ENCODE peak calls at places on chromosome 3, in four cellular contexts. Q is thyroid gland, R is fibroblast of lung, E is MM.1S. H is an unnamed sample.
A peak's percentile ranks its signal among the peaks of the same experiment; 100 is the strongest.

GRCh38 chr3:111668912-111669488 is 73.9 kb upstream of the ZBED2 start:
- DNase-seq in Q (no peak), R (peak; percentile 73), E (peak; percentile 58), H (no peak)

GRCh38 chr3:179713643-179714090 is 60.8 kb downstream of the USP13 start:
- DNase-seq in Q (no peak), R (peak; percentile 90), E (no peak), H (no peak)

GRCh38 chr3:152657002-152657400 is 177.9 kb upstream of the P2RY1 start:
- DNase-seq in Q (no peak), R (no peak), E (no peak), H (no peak)

GRCh38 chr3:123546133-123546755 is 38.6 kb downstream of the HACD2 start:
- DNase-seq in Q (no peak), R (peak; percentile 77), E (no peak), H (no peak)

GRCh38 chr3:16050641-16051467 is 123.6 kb upstream of the GALNT15 start:
- DNase-seq in Q (no peak), R (no peak), E (no peak), H (no peak)

GRCh38 chr3:37943126-37943525 is 47.5 kb upstream of the VILL start:
- DNase-seq in Q (no peak), R (no peak), E (no peak), H (no peak)

GRCh38 chr3:66414846-66415245 is 86.0 kb downstream of the LRIG1 start:
- DNase-seq in Q (no peak), R (no peak), E (no peak), H (no peak)

GRCh38 chr3:188220988-188221818 is 67.2 kb downstream of the LPP start:
- DNase-seq in Q (no peak), R (peak; percentile 62), E (no peak), H (peak; percentile 39)

GRCh38 chr3:171277456-171278406 is 182.5 kb downstream of the TNIK start:
- DNase-seq in Q (no peak), R (no peak), E (no peak), H (no peak)

GRCh38 chr3:141920701-141921100 is 44.3 kb downstream of the ATP1B3 start:
- DNase-seq in Q (no peak), R (no peak), E (no peak), H (no peak)

GRCh38 chr3:155462672-155463071 is 169.2 kb upstream of the STRIT1 start:
- DNase-seq in Q (no peak), R (no peak), E (no peak), H (no peak)

GRCh38 chr3:40780341-40780800 is 255.6 kb downstream of the ZNF621 start:
- DNase-seq in Q (peak; percentile 79), R (no peak), E (no peak), H (peak; percentile 16)

GRCh38 chr3:4720316-4721075 is 227.3 kb downstream of the ITPR1 start:
- DNase-seq in Q (peak; percentile 93), R (peak; percentile 94), E (no peak), H (no peak)

GRCh38 chr3:51398595-51399310 is 7.7 kb downstream of the RBM15B start:
- DNase-seq in Q (no peak), R (no peak), E (no peak), H (no peak)

GRCh38 chr3:51396401-51396800 is 5.3 kb downstream of the RBM15B start:
- DNase-seq in Q (no peak), R (no peak), E (no peak), H (no peak)

GRCh38 chr3:51395493-51396213 is 4.6 kb downstream of the RBM15B start:
- DNase-seq in Q (no peak), R (peak; percentile 16), E (no peak), H (no peak)

GRCh38 chr3:51400169-51400568 is 9.1 kb downstream of the RBM15B start:
- DNase-seq in Q (no peak), R (no peak), E (no peak), H (no peak)

GRCh38 chr3:51397389-51397788 is 6.3 kb downstream of the RBM15B start:
- DNase-seq in Q (no peak), R (no peak), E (no peak), H (no peak)
- H3K4me1 ChIP-seq in Q (peaks cover 3% of the 10 kb centered on the region), R (peaks cover 3% of the 10 kb centered on the region), E (peaks cover 3% of the 10 kb centered on the region), H (peaks cover 38% of the 10 kb centered on the region)

DNA sequence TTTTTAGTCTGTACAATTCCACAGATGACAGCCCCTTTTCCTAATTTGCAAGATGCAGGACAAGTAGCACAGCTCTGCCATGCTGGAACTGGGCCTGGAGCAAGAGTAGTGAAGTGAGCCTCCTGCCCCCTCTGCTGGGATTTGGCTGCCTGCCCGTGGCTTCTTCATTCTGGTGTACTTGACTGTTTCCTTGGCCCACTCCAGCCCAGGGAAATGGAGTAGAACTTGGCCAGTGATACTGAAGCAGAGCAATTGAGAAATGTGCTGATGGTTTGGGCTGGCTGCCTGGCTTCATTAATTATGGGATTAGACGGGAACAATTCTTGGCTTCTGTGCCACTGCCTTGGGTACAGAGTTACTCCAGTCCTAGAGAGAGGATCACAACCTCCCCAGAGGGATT is 2.8 kb downstream of the GPD1L start:
- DNase-seq in Q (peak; percentile 100), R (peak; percentile 82), E (no peak), H (peak; percentile 88)
- TF ChIP-seq CTCF in Q (no peak), R (no peak), E (no peak), H (no peak)

GRCh38 chr3:52696830-52697621 is 8.6 kb downstream of the GLT8D1 start:
- DNase-seq in Q (no peak), R (no peak), E (peak; percentile 41), H (no peak)

GRCh38 chr3:52693071-52693470 is 7.2 kb downstream of the GNL3 start:
- DNase-seq in Q (no peak), R (peak; percentile 57), E (no peak), H (no peak)

GRCh38 chr3:52697622-52697946 is 8.0 kb downstream of the GLT8D1 start:
- DNase-seq in Q (no peak), R (no peak), E (no peak), H (no peak)

GRCh38 chr3:52694528-52695189 is 8.8 kb downstream of the GNL3 start:
- DNase-seq in Q (no peak), R (no peak), E (no peak), H (no peak)

DNA sequence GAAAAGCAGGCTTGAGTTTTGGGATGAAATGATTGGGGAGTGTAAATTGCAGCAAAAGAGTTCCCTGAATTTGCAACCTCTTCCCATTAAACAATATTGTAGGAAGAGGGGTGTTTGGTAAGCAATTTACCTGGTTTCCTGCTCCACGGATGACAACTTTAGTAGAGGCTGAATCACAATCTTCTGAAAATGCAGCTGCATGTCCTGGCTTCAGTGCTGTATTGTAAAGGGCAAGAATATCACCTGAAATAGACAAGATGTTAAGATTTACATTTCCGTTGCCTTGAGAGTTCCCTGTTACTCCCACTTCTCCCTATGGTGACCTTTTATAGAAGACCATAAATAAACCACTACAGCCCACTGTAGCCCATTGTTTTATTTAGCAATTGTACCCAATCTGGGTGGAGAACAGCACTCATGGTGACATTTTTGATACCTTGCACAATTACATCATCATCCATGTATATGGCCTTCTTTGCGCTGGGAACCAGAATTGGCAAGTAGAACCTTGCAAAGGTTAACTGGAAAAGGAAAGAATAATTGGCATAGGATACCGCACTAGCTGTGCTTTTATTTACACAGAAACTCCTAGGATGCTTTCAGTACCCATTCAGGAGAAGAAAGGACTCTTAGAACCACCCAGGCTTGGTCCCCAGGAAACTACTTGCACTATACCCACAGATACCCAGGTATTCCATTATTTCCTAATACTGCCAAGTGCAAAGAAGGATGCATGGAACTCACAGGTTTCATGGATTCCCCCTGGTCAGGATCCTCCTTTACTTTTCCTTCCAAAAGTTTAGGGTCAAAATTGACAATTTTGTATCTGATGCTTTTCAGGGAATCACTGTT is 9.6 kb downstream of the GLT8D1 start:
- DNase-seq in Q (no peak), R (no peak), E (no peak), H (no peak)
- H3K4me1 ChIP-seq in Q (no peaks in the 10 kb centered on the region), R (no peaks in the 10 kb centered on the region), E (peaks cover 54% of the 10 kb centered on the region), H (no peaks in the 10 kb centered on the region)

GRCh38 chr3:153840487-153840886 is 280.7 kb upstream of the ARHGEF26 start:
- DNase-seq in Q (no peak), R (no peak), E (no peak), H (no peak)

GRCh38 chr3:153829596-153830170 is 291.5 kb upstream of the ARHGEF26 start:
- DNase-seq in Q (no peak), R (peak; percentile 32), E (no peak), H (no peak)

GRCh38 chr3:153830552-153830951 is 290.6 kb upstream of the ARHGEF26 start:
- DNase-seq in Q (no peak), R (no peak), E (no peak), H (no peak)

DNA sequence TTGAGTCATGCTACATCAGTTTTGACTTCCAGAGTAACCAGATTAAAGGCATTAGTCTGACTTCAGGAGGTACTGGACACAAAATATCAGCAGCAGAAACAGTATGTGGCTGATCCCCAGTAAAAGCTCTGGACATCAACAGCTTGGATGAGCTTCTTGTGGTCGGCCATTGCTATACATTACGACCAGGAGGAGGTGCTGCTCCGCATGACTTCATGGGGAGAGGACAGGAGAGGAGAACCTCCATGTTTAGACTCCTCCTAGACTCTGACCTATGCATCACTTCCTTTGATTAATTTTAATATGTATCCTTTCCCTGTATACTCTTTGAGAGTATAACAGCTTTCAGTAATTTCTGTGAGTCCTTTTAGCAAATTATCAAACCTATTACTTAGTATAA is 285.6 kb upstream of the ARHGEF26 start:
- DNase-seq in Q (no peak), R (no peak), E (no peak), H (no peak)
- TF ChIP-seq CTCF in Q (no peak), R (no peak), E (no peak), H (no peak)

GRCh38 chr3:149197669-149198068 is 24.0 kb downstream of the CP start:
- DNase-seq in Q (no peak), R (no peak), E (no peak), H (no peak)

GRCh38 chr3:149203758-149204157 is 17.9 kb downstream of the CP start:
- DNase-seq in Q (no peak), R (no peak), E (peak; percentile 30), H (no peak)

GRCh38 chr3:149198611-149199010 is 23.0 kb downstream of the CP start:
- DNase-seq in Q (no peak), R (peak; percentile 82), E (no peak), H (no peak)

GRCh38 chr3:149195221-149195620 is 26.4 kb downstream of the CP start:
- DNase-seq in Q (no peak), R (no peak), E (no peak), H (no peak)

DNA sequence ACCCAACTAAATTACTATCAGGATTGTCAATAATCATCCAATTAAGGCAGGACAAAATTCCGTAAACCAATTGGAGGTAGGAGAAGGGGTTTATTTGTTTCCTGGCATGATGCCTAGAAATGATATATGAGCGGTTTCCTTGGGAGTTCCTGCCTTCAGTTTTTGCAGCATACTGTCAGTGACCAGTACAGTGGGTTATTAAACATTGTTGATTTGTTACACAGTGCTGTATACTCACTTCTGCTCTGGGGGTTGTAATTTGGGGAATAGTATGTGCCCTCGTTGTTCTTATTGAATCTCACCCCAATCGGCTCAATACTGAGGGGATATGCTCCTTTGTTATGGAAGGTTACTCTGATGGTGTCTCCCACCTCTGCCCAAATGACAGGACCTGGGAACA is 22.2 kb downstream of the CP start:
- DNase-seq in Q (no peak), R (peak; percentile 61), E (no peak), H (no peak)
- H3K4me1 ChIP-seq in Q (no peaks in the 10 kb centered on the region), R (peaks cover 2% of the 10 kb centered on the region), E (peaks cover 12% of the 10 kb centered on the region), H (peaks cover 5% of the 10 kb centered on the region)

GRCh38 chr3:73624363-73625123 is at the start of gene PDZRN3:
- DNase-seq in Q (peak; percentile 13), R (peak; percentile 77), E (no peak), H (no peak)
- TF ChIP-seq CTCF in Q (no peak), R (no peak), E (no peak), H (no peak)

H was measured in thoracic aorta.